ENCODE peak calls at places on chromosomes 5 and 9, in four cellular contexts. T, Z, Y and W are unnamed samples.

GRCh38 chr5:125890387-125890955 is 532.7 kb upstream of the GRAMD2B start:
- DNase-seq in T (no peak), Z (no peak), Y (no peak), W (no peak)

GRCh38 chr5:179326176-179326997 is 18.9 kb downstream of the ADAMTS2 start:
- DNase-seq in T (no peak), Z (no peak), Y (no peak), W (no peak)

GRCh38 chr9:120445974-120446373 is 134.0 kb downstream of the CDK5RAP2 start:
- DNase-seq in T (no peak), Z (peak; percentile 29), Y (no peak), W (no peak)

GRCh38 chr5:123211084-123211483 is 122.0 kb downstream of the PRDM6 start:
- DNase-seq in T (no peak), Z (no peak), Y (no peak), W (no peak)

GRCh38 chr5:138942066-138942465 is 66.9 kb upstream of the LRRTM2 start:
- DNase-seq in T (no peak), Z (no peak), Y (no peak), W (no peak)

GRCh38 chr9:117334101-117334500 is 80.8 kb downstream of the ASTN2 start:
- DNase-seq in T (no peak), Z (no peak), Y (no peak), W (peak; percentile 42)

GRCh38 chr5:142803428-142804111 is 33.4 kb downstream of the ARHGAP26 start:
- DNase-seq in T (no peak), Z (no peak), Y (no peak), W (no peak)

GRCh38 chr5:150065886-150066285 is 20.5 kb downstream of the CSF1R start:
- DNase-seq in T (no peak), Z (no peak), Y (no peak), W (no peak)

GRCh38 chr5:90020575-90021535 is 388.7 kb downstream of the CETN3 start:
- DNase-seq in T (no peak), Z (no peak), Y (no peak), W (no peak)

GRCh38 chr5:119742311-119742710 is 113.0 kb downstream of the FAM170A start:
- DNase-seq in T (no peak), Z (no peak), Y (no peak), W (no peak)